ENCODE peak calls at places on chromosomes 12 and 14, in six cellular contexts. F, T, S, M, X and J are unnamed samples.

GRCh38 chr12:95072900-95073697 is at the start of gene NR2C1:
- DNase-seq in F (peak), T (peak), S (peak), M (peak), X (peak), J (peak)

GRCh38 chr12:50053583-50053982 is 3.8 kb upstream of the ASIC1 start:
- DNase-seq in F (no peak), T (no peak), S (no peak), M (no peak), X (peak), J (no peak)

GRCh38 chr12:51622564-51622963 is 31.5 kb downstream of the SCN8A start:
- DNase-seq in F (no peak), T (no peak), S (peak), M (no peak), X (no peak), J (no peak)

GRCh38 chr12:76611533-76611932 is 52.0 kb upstream of the OSBPL8 start:
- DNase-seq in F (no peak), T (no peak), S (peak), M (no peak), X (peak), J (peak)

GRCh38 chr14:103697601-103698379 is 17.5 kb downstream of the XRCC3 start:
- DNase-seq in F (no peak), T (no peak), S (no peak), M (peak), X (peak), J (no peak)

GRCh38 chr12:109871678-109872314 is 8.5 kb downstream of the GLTP start:
- DNase-seq in F (no peak), T (no peak), S (no peak), M (no peak), X (peak), J (no peak)

GRCh38 chr12:122961551-122962329 is 4.5 kb downstream of the ABCB9 start:
- DNase-seq in F (no peak), T (no peak), S (no peak), M (no peak), X (peak), J (no peak)

GRCh38 chr12:94322346-94322745 is 137.3 kb downstream of the CEP83 start:
- DNase-seq in F (no peak), T (no peak), S (no peak), M (no peak), X (no peak), J (no peak)

GRCh38 chr14:100567009-100567876 is 20.0 kb downstream of the BEGAIN start:
- DNase-seq in F (no peak), T (no peak), S (no peak), M (no peak), X (no peak), J (no peak)
- H3K4me3 ChIP-seq in F (no peak), T (peak), S (no peak), M (peak), X (no peak), J (no peak)

DNA sequence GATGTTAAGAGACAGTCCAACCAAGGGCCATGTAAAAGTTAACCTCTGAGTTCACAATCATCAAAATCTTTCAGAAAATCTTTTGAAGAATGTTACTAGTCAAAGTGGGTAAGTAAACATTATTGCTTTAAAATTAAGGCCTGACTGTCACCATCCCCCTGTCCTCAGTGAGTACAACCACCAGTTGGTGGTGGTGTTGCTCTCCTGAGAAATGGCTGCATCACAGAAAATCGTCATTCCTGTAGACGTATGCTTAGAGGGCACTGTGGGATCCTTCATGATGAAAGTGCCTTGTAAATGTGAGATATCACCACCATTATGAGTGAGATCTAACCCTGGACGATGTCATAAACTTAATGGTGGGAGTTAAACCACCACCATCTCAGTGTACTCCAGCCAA is 451.2 kb downstream of the RPS29 start:
- DNase-seq in F (no peak), T (no peak), S (no peak), M (no peak), X (no peak), J (no peak)
- TF ChIP-seq CTCF in F (peak), T (no peak), S (no peak), M (no peak), X (no peak), J (no peak)

DNA sequence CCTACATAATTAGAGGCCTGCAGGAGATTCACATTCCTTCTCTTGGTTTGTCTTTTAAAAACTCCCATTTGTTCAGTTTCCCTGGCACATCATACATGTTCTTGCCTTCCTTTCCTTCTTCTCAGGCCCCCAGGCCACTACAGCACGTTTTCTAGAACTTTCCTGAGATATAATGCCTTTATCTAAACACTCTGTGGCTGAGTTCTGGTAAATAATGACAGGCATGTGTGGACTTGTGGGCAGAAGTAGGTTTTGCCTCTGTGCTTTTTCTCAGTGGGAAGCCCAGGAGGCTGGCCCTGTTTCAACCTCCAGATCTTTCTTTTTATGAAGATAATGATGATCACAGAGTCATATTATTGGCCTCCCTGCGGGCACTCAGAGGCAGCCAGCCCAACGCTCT is 117.2 kb downstream of the TMX1 start:
- DNase-seq in F (no peak), T (no peak), S (peak), M (no peak), X (no peak), J (no peak)
- H3K4me3 ChIP-seq in F (no peak), T (no peak), S (no peak), M (no peak), X (no peak), J (no peak)

GRCh38 chr12:3202734-3203446 is 125.7 kb downstream of the TSPAN9 start:
- DNase-seq in F (no peak), T (no peak), S (no peak), M (peak), X (peak), J (no peak)

GRCh38 chr12:3200032-3200617 is 122.9 kb downstream of the TSPAN9 start:
- DNase-seq in F (no peak), T (no peak), S (peak), M (peak), X (peak), J (no peak)

GRCh38 chr12:3203713-3204112 is 126.5 kb downstream of the TSPAN9 start:
- DNase-seq in F (no peak), T (no peak), S (no peak), M (no peak), X (peak), J (no peak)

GRCh38 chr12:3200779-3201738 is 123.9 kb downstream of the TSPAN9 start:
- DNase-seq in F (no peak), T (no peak), S (no peak), M (no peak), X (peak), J (no peak)

GRCh38 chr12:3201741-3202500 is 124.7 kb downstream of the TSPAN9 start:
- DNase-seq in F (no peak), T (no peak), S (no peak), M (no peak), X (peak), J (no peak)
- TF ChIP-seq CTCF in F (no peak), T (no peak), S (no peak), M (no peak), X (no peak), J (no peak)

DNA sequence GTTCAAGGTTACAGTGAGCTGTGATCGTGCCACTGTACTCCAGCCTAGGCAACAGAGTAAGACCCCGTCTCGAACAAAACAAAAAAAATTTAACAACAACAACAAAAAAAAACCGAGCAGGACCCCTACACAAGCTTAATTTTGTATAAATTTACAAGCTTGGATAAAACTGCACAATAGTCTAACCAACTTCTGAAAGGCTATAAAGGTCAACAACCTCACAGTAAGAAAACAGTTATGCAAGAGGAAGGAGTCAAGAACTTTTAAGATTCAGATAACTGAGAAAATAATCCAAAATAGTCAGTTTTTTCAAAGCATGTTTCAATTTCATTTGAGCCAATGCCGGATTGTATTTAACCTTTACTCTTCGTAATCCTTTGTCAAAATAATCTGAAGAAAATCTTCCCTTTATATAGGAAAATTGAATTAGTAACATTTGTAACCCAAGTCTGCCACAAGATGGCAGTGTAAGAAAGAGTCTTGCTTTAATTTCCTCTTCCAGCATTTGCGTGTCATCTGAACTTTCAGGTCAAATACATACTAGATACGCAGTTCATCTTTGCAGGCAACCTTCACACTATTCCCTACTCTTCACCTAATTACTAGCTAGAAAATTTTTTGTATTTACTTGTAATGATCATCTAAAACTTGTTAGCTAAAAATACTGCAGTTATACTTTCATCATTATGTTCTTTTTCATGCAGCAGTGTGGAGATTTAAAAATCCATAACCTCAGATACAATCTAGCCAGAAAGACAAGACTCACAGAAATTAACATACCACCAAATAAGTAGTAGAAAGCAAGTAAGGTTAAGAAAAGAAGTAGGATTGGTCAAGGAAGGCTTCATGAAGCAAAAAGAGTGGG is 5.8 kb downstream of the CCNB1IP1 start:
- DNase-seq in F (no peak), T (no peak), S (peak), M (no peak), X (no peak), J (peak)
- H3K4me3 ChIP-seq in F (no peak), T (no peak), S (no peak), M (no peak), X (no peak), J (no peak)

GRCh38 chr12:124455336-124455735 is 112.1 kb downstream of the NCOR2 start:
- DNase-seq in F (no peak), T (no peak), S (no peak), M (no peak), X (no peak), J (no peak)
- TF ChIP-seq CTCF in F (no peak), T (no peak), S (no peak), M (no peak), X (no peak), J (no peak)